ENCODE peak calls at places on chromosomes 11 and 22, in ten cellular contexts. One of them, this sample, is unnamed. For H3K36me3 and H3K27me3, the result is how much of the 10 kb centered on the place peaks cover.

GRCh38 chr11:11659567-11660341 is 37.9 kb upstream of the GALNT18 start:
- DNase-seq in breast epithelium: no peak
- DNase-seq in Peyer's patch: no peak
- DNase-seq in prostate gland: no peak
- DNase-seq in CD8-positive, alpha-beta T cell: no peak
- DNase-seq in DND-41: no peak
- DNase-seq in aorta: no peak
- DNase-seq in upper lobe of right lung: no peak
- DNase-seq in body of pancreas: no peak
- DNase-seq in uterus: no peak
- DNase-seq in this sample: no peak

GRCh38 chr11:119130662-119131061 is 9.3 kb downstream of the HINFP start:
- DNase-seq in body of pancreas: no peak
- DNase-seq in uterus: no peak
- DNase-seq in breast epithelium: no peak
- DNase-seq in aorta: no peak
- DNase-seq in DND-41: no peak
- DNase-seq in prostate gland: no peak
- DNase-seq in CD8-positive, alpha-beta T cell: no peak
- DNase-seq in upper lobe of right lung: no peak
- DNase-seq in Peyer's patch: no peak
- DNase-seq in this sample: no peak

GRCh38 chr11:66683877-66684276 is 6.2 kb upstream of the RBM4B start:
- DNase-seq in prostate gland: no peak
- DNase-seq in aorta: no peak
- DNase-seq in breast epithelium: no peak
- DNase-seq in uterus: no peak
- DNase-seq in body of pancreas: no peak
- DNase-seq in DND-41: no peak
- DNase-seq in CD8-positive, alpha-beta T cell: no peak
- DNase-seq in upper lobe of right lung: peak
- DNase-seq in Peyer's patch: no peak
- DNase-seq in this sample: no peak

GRCh38 chr22:50015451-50016307 is 3.1 kb upstream of the IL17REL start:
- DNase-seq in prostate gland: no peak
- DNase-seq in CD8-positive, alpha-beta T cell: no peak
- DNase-seq in DND-41: no peak
- DNase-seq in body of pancreas: no peak
- DNase-seq in upper lobe of right lung: peak
- DNase-seq in Peyer's patch: no peak
- DNase-seq in uterus: no peak
- DNase-seq in aorta: no peak
- DNase-seq in breast epithelium: no peak
- DNase-seq in this sample: no peak

GRCh38 chr11:74754507-74755255 is 6.0 kb downstream of the RNF169 start:
- DNase-seq in breast epithelium: no peak
- DNase-seq in uterus: no peak
- DNase-seq in CD8-positive, alpha-beta T cell: no peak
- DNase-seq in DND-41: no peak
- DNase-seq in Peyer's patch: no peak
- DNase-seq in prostate gland: no peak
- DNase-seq in body of pancreas: no peak
- DNase-seq in upper lobe of right lung: no peak
- DNase-seq in aorta: no peak
- DNase-seq in this sample: no peak

GRCh38 chr11:63738720-63739360 is 29.7 kb downstream of the ZFTA start:
- DNase-seq in body of pancreas: peak
- DNase-seq in aorta: peak
- DNase-seq in CD8-positive, alpha-beta T cell: peak
- DNase-seq in prostate gland: peak
- DNase-seq in Peyer's patch: peak
- DNase-seq in breast epithelium: peak
- DNase-seq in uterus: peak
- DNase-seq in upper lobe of right lung: no peak
- DNase-seq in DND-41: peak
- DNase-seq in this sample: peak

GRCh38 chr11:6925007-6925577 is 1.1 kb upstream of the ZNF215 start:
- DNase-seq in CD8-positive, alpha-beta T cell: no peak
- DNase-seq in aorta: no peak
- DNase-seq in upper lobe of right lung: no peak
- DNase-seq in Peyer's patch: no peak
- DNase-seq in prostate gland: no peak
- DNase-seq in uterus: no peak
- DNase-seq in breast epithelium: no peak
- DNase-seq in DND-41: no peak
- DNase-seq in body of pancreas: no peak
- DNase-seq in this sample: no peak

GRCh38 chr22:41873391-41873790 is 40.5 kb downstream of the SREBF2 start:
- DNase-seq in Peyer's patch: no peak
- DNase-seq in aorta: no peak
- DNase-seq in upper lobe of right lung: no peak
- DNase-seq in body of pancreas: no peak
- DNase-seq in breast epithelium: no peak
- DNase-seq in CD8-positive, alpha-beta T cell: no peak
- DNase-seq in DND-41: no peak
- DNase-seq in prostate gland: no peak
- DNase-seq in uterus: no peak
- DNase-seq in this sample: peak

GRCh38 chr11:9732453-9732852 is 68.6 kb downstream of the SWAP70 start:
- DNase-seq in upper lobe of right lung: no peak
- DNase-seq in aorta: no peak
- DNase-seq in Peyer's patch: no peak
- DNase-seq in breast epithelium: no peak
- DNase-seq in uterus: no peak
- DNase-seq in body of pancreas: no peak
- DNase-seq in DND-41: no peak
- DNase-seq in prostate gland: no peak
- DNase-seq in CD8-positive, alpha-beta T cell: no peak
- DNase-seq in this sample: no peak

GRCh38 chr11:9735236-9735635 is 71.4 kb downstream of the SWAP70 start:
- DNase-seq in breast epithelium: no peak
- DNase-seq in aorta: no peak
- DNase-seq in body of pancreas: no peak
- DNase-seq in Peyer's patch: no peak
- DNase-seq in CD8-positive, alpha-beta T cell: no peak
- DNase-seq in uterus: no peak
- DNase-seq in upper lobe of right lung: no peak
- DNase-seq in DND-41: no peak
- DNase-seq in prostate gland: no peak
- DNase-seq in this sample: no peak

GRCh38 chr11:9731256-9731655 is 67.4 kb downstream of the SWAP70 start:
- DNase-seq in DND-41: no peak
- DNase-seq in Peyer's patch: no peak
- DNase-seq in prostate gland: no peak
- DNase-seq in upper lobe of right lung: no peak
- DNase-seq in aorta: no peak
- DNase-seq in breast epithelium: no peak
- DNase-seq in body of pancreas: no peak
- DNase-seq in uterus: no peak
- DNase-seq in CD8-positive, alpha-beta T cell: no peak
- DNase-seq in this sample: no peak

GRCh38 chr11:9735919-9736318 is 72.0 kb downstream of the SWAP70 start:
- DNase-seq in CD8-positive, alpha-beta T cell: no peak
- DNase-seq in upper lobe of right lung: no peak
- DNase-seq in uterus: no peak
- DNase-seq in prostate gland: no peak
- DNase-seq in aorta: no peak
- DNase-seq in DND-41: no peak
- DNase-seq in Peyer's patch: no peak
- DNase-seq in body of pancreas: no peak
- DNase-seq in breast epithelium: no peak
- DNase-seq in this sample: no peak

GRCh38 chr11:9733212-9733611 is 69.3 kb downstream of the SWAP70 start:
- DNase-seq in CD8-positive, alpha-beta T cell: no peak
- DNase-seq in prostate gland: no peak
- DNase-seq in breast epithelium: no peak
- DNase-seq in DND-41: no peak
- DNase-seq in aorta: no peak
- DNase-seq in upper lobe of right lung: no peak
- DNase-seq in uterus: no peak
- DNase-seq in Peyer's patch: no peak
- DNase-seq in body of pancreas: no peak
- DNase-seq in this sample: no peak
- H3K36me3 ChIP-seq in CD8-positive, alpha-beta T cell: under half
- H3K36me3 ChIP-seq in prostate gland: under half
- H3K36me3 ChIP-seq in breast epithelium: under half
- H3K36me3 ChIP-seq in DND-41: under half
- H3K36me3 ChIP-seq in aorta: under half
- H3K36me3 ChIP-seq in upper lobe of right lung: half or more
- H3K36me3 ChIP-seq in uterus: under half
- H3K36me3 ChIP-seq in Peyer's patch: under half
- H3K36me3 ChIP-seq in body of pancreas: under half
- H3K36me3 ChIP-seq in this sample: under half

DNA sequence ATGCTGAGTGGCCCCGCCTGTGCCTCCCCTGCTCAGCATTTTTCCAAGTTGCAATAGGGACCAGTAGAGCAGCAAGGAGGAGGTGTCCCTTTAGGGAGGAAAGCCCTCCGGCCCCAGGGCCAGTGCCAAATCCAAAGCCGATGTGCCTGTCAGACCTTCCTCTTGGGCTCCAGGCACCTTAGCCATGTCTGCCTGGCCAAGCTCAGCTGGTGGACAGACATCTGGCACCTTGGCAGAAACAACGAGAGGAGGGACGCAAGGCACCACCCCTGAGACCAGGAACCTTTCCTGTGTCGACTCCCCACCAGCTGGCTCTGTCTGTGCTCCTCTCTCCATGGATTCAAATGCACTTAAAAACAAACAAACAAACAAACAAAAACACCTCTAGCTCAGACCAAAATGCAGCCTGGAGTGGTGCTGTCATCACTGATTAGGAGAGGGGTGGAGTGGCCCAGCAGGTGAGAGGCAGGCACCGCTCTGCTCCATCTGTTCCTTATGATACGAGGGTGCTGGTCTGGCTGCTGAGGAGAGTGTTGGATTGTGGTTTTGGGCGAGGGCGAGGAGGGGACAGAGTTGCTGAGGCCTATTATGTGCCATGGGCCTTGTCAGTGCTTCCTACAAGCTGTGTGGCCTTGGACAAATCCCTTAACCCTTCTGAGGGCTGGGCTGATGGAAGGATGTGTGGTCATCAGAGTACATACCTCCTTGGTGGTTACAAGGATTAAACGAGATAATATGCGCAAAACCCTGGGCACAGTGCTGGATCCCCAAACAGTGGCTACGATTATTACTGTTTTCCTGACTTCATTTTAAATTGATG is 46.2 kb downstream of the TP53I11 start:
- DNase-seq in upper lobe of right lung: no peak
- DNase-seq in aorta: no peak
- DNase-seq in prostate gland: no peak
- DNase-seq in DND-41: no peak
- DNase-seq in CD8-positive, alpha-beta T cell: no peak
- DNase-seq in uterus: no peak
- DNase-seq in breast epithelium: no peak
- DNase-seq in Peyer's patch: no peak
- DNase-seq in body of pancreas: no peak
- DNase-seq in this sample: no peak
- H3K27me3 ChIP-seq in upper lobe of right lung: under half
- H3K27me3 ChIP-seq in aorta: under half
- H3K27me3 ChIP-seq in prostate gland: under half
- H3K27me3 ChIP-seq in DND-41: under half
- H3K27me3 ChIP-seq in CD8-positive, alpha-beta T cell: under half
- H3K27me3 ChIP-seq in uterus: under half
- H3K27me3 ChIP-seq in breast epithelium: under half
- H3K27me3 ChIP-seq in Peyer's patch: under half
- H3K27me3 ChIP-seq in body of pancreas: under half
- H3K27me3 ChIP-seq in this sample: under half

GRCh38 chr22:20794132-20794990 is 20.4 kb downstream of the SERPIND1 start:
- DNase-seq in body of pancreas: no peak
- DNase-seq in uterus: no peak
- DNase-seq in CD8-positive, alpha-beta T cell: no peak
- DNase-seq in upper lobe of right lung: no peak
- DNase-seq in Peyer's patch: no peak
- DNase-seq in aorta: no peak
- DNase-seq in DND-41: no peak
- DNase-seq in breast epithelium: no peak
- DNase-seq in prostate gland: no peak
- DNase-seq in this sample: no peak

GRCh38 chr22:20798974-20799373 is 25.1 kb downstream of the SERPIND1 start:
- DNase-seq in upper lobe of right lung: no peak
- DNase-seq in uterus: no peak
- DNase-seq in prostate gland: no peak
- DNase-seq in body of pancreas: no peak
- DNase-seq in DND-41: no peak
- DNase-seq in CD8-positive, alpha-beta T cell: no peak
- DNase-seq in breast epithelium: no peak
- DNase-seq in Peyer's patch: no peak
- DNase-seq in aorta: no peak
- DNase-seq in this sample: no peak

GRCh38 chr22:20795014-20795413 is 21.1 kb downstream of the SERPIND1 start:
- DNase-seq in Peyer's patch: no peak
- DNase-seq in breast epithelium: no peak
- DNase-seq in uterus: no peak
- DNase-seq in body of pancreas: no peak
- DNase-seq in aorta: no peak
- DNase-seq in CD8-positive, alpha-beta T cell: no peak
- DNase-seq in upper lobe of right lung: no peak
- DNase-seq in prostate gland: no peak
- DNase-seq in DND-41: no peak
- DNase-seq in this sample: no peak

GRCh38 chr22:20798218-20798617 is 24.3 kb downstream of the SERPIND1 start:
- DNase-seq in body of pancreas: no peak
- DNase-seq in aorta: no peak
- DNase-seq in uterus: no peak
- DNase-seq in DND-41: no peak
- DNase-seq in CD8-positive, alpha-beta T cell: no peak
- DNase-seq in breast epithelium: no peak
- DNase-seq in upper lobe of right lung: no peak
- DNase-seq in Peyer's patch: no peak
- DNase-seq in prostate gland: no peak
- DNase-seq in this sample: no peak

DNA sequence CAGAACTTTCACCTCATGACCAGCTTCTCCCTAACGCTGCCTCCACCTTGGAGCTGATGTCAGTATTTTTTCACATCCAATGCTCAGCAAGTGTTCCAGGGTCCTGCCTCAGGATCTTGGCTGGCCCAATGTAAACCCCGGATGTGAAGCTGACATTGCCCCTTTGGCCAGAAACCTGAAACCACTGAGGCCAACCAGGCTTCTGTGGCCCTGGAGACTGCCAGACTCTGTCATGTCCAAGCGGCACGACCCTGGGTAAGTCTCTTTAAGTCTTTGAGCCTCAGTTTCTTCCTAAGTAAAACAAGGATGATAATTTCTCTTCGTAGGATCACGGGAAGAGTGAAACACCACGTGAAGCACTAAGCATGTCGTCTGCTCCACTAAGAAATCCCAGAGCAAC is 22.8 kb downstream of the SERPIND1 start:
- DNase-seq in uterus: no peak
- DNase-seq in prostate gland: no peak
- DNase-seq in upper lobe of right lung: no peak
- DNase-seq in CD8-positive, alpha-beta T cell: no peak
- DNase-seq in DND-41: no peak
- DNase-seq in aorta: no peak
- DNase-seq in body of pancreas: no peak
- DNase-seq in breast epithelium: no peak
- DNase-seq in Peyer's patch: no peak
- DNase-seq in this sample: no peak
- H3K36me3 ChIP-seq in uterus: under half
- H3K36me3 ChIP-seq in prostate gland: under half
- H3K36me3 ChIP-seq in upper lobe of right lung: half or more
- H3K36me3 ChIP-seq in CD8-positive, alpha-beta T cell: half or more
- H3K36me3 ChIP-seq in DND-41: half or more
- H3K36me3 ChIP-seq in aorta: under half
- H3K36me3 ChIP-seq in body of pancreas: under half
- H3K36me3 ChIP-seq in breast epithelium: under half
- H3K36me3 ChIP-seq in Peyer's patch: under half
- H3K36me3 ChIP-seq in this sample: half or more

GRCh38 chr22:19713650-19714319 is 518 bp upstream of the SEPTIN5 start:
- DNase-seq in CD8-positive, alpha-beta T cell: no peak
- DNase-seq in Peyer's patch: no peak
- DNase-seq in breast epithelium: no peak
- DNase-seq in prostate gland: no peak
- DNase-seq in body of pancreas: no peak
- DNase-seq in uterus: no peak
- DNase-seq in aorta: peak
- DNase-seq in DND-41: no peak
- DNase-seq in upper lobe of right lung: no peak
- DNase-seq in this sample: no peak

GRCh38 chr22:19714320-19715252 is at the start of gene SEPTIN5:
- DNase-seq in DND-41: no peak
- DNase-seq in body of pancreas: no peak
- DNase-seq in aorta: peak
- DNase-seq in uterus: no peak
- DNase-seq in breast epithelium: no peak
- DNase-seq in upper lobe of right lung: no peak
- DNase-seq in Peyer's patch: no peak
- DNase-seq in CD8-positive, alpha-beta T cell: no peak
- DNase-seq in prostate gland: no peak
- DNase-seq in this sample: no peak

GRCh38 chr22:19716829-19717105 is 2.5 kb downstream of the SEPTIN5 start:
- DNase-seq in body of pancreas: no peak
- DNase-seq in upper lobe of right lung: no peak
- DNase-seq in uterus: no peak
- DNase-seq in DND-41: no peak
- DNase-seq in CD8-positive, alpha-beta T cell: no peak
- DNase-seq in breast epithelium: no peak
- DNase-seq in aorta: no peak
- DNase-seq in Peyer's patch: no peak
- DNase-seq in prostate gland: no peak
- DNase-seq in this sample: no peak

GRCh38 chr22:19716041-19716828 is 1.9 kb downstream of the SEPTIN5 start:
- DNase-seq in DND-41: no peak
- DNase-seq in prostate gland: no peak
- DNase-seq in Peyer's patch: no peak
- DNase-seq in upper lobe of right lung: no peak
- DNase-seq in CD8-positive, alpha-beta T cell: no peak
- DNase-seq in body of pancreas: no peak
- DNase-seq in uterus: no peak
- DNase-seq in aorta: no peak
- DNase-seq in breast epithelium: no peak
- DNase-seq in this sample: no peak

GRCh38 chr22:19715286-19715939 is 1.1 kb downstream of the SEPTIN5 start:
- DNase-seq in upper lobe of right lung: no peak
- DNase-seq in prostate gland: no peak
- DNase-seq in breast epithelium: no peak
- DNase-seq in CD8-positive, alpha-beta T cell: no peak
- DNase-seq in DND-41: no peak
- DNase-seq in aorta: no peak
- DNase-seq in uterus: no peak
- DNase-seq in Peyer's patch: no peak
- DNase-seq in body of pancreas: no peak
- DNase-seq in this sample: no peak
- H3K27me3 ChIP-seq in upper lobe of right lung: under half
- H3K27me3 ChIP-seq in prostate gland: under half
- H3K27me3 ChIP-seq in breast epithelium: under half
- H3K27me3 ChIP-seq in CD8-positive, alpha-beta T cell: under half
- H3K27me3 ChIP-seq in DND-41: under half
- H3K27me3 ChIP-seq in aorta: under half
- H3K27me3 ChIP-seq in uterus: under half
- H3K27me3 ChIP-seq in Peyer's patch: under half
- H3K27me3 ChIP-seq in body of pancreas: under half
- H3K27me3 ChIP-seq in this sample: under half